ENCODE peak calls at places on chromosomes 7 and 10, in four cellular contexts. One of them, this sample, is unnamed.

GRCh38 chr10:104260775-104261115 is 6.1 kb downstream of the GSTO1 start:
- DNase-seq in GM23338: no peak
- DNase-seq in cardiac muscle cell: peak
- DNase-seq in lower leg skin: no peak
- DNase-seq in this sample: no peak

GRCh38 chr10:122852261-122852660 is 6.6 kb upstream of the CUZD1 start:
- DNase-seq in cardiac muscle cell: no peak
- DNase-seq in GM23338: no peak
- DNase-seq in lower leg skin: no peak
- DNase-seq in this sample: no peak

GRCh38 chr10:119495545-119495944 is 47.0 kb downstream of the RGS10 start:
- DNase-seq in cardiac muscle cell: no peak
- DNase-seq in lower leg skin: no peak
- DNase-seq in GM23338: no peak
- DNase-seq in this sample: no peak

GRCh38 chr10:113089581-113089980 is 139.5 kb downstream of the TCF7L2 start:
- DNase-seq in cardiac muscle cell: no peak
- DNase-seq in GM23338: no peak
- DNase-seq in lower leg skin: peak
- DNase-seq in this sample: no peak

GRCh38 chr7:73770860-73771665 is 993 bp upstream of the CLDN3 start:
- DNase-seq in cardiac muscle cell: no peak
- DNase-seq in GM23338: no peak
- DNase-seq in lower leg skin: no peak
- DNase-seq in this sample: no peak

GRCh38 chr7:29306276-29307036 is 111.9 kb downstream of the CHN2 start:
- DNase-seq in GM23338: peak
- DNase-seq in cardiac muscle cell: no peak
- DNase-seq in lower leg skin: no peak
- DNase-seq in this sample: no peak

GRCh38 chr7:22361795-22362194 is 4.8 kb upstream of the RAPGEF5 start:
- DNase-seq in GM23338: no peak
- DNase-seq in lower leg skin: no peak
- DNase-seq in cardiac muscle cell: no peak
- DNase-seq in this sample: no peak

GRCh38 chr7:131123991-131124629 is 203.6 kb upstream of the MKLN1 start:
- DNase-seq in cardiac muscle cell: no peak
- DNase-seq in lower leg skin: no peak
- DNase-seq in GM23338: no peak
- DNase-seq in this sample: no peak

GRCh38 chr7:116626886-116627285 is 45.1 kb upstream of the MET start:
- DNase-seq in GM23338: no peak
- DNase-seq in lower leg skin: no peak
- DNase-seq in cardiac muscle cell: no peak
- DNase-seq in this sample: no peak

GRCh38 chr10:89391882-89392756 is at the start of gene IFIT1:
- DNase-seq in GM23338: peak
- DNase-seq in lower leg skin: no peak
- DNase-seq in cardiac muscle cell: peak
- DNase-seq in this sample: peak

GRCh38 chr10:46547881-46548780 is 8.3 kb downstream of the GPRIN2 start:
- DNase-seq in cardiac muscle cell: no peak
- DNase-seq in GM23338: no peak
- DNase-seq in lower leg skin: peak
- DNase-seq in this sample: no peak

GRCh38 chr10:120580651-120581259 is 123.7 kb downstream of the PLPP4 start:
- DNase-seq in cardiac muscle cell: no peak
- DNase-seq in lower leg skin: no peak
- DNase-seq in GM23338: no peak
- DNase-seq in this sample: no peak

GRCh38 chr7:137403282-137403681 is 59.7 kb upstream of the PTN start:
- DNase-seq in GM23338: peak
- DNase-seq in cardiac muscle cell: no peak
- DNase-seq in lower leg skin: no peak
- DNase-seq in this sample: no peak

GRCh38 chr10:821322-821721 is 110.2 kb downstream of the LARP4B start:
- DNase-seq in GM23338: no peak
- DNase-seq in cardiac muscle cell: peak
- DNase-seq in lower leg skin: no peak
- DNase-seq in this sample: peak

GRCh38 chr7:28808786-28809533 is 149.2 kb downstream of the TRIL start:
- DNase-seq in GM23338: peak
- DNase-seq in lower leg skin: peak
- DNase-seq in cardiac muscle cell: peak
- DNase-seq in this sample: no peak

GRCh38 chr10:11885437-11886137 is 62.4 kb downstream of the PROSER2 start:
- DNase-seq in cardiac muscle cell: no peak
- DNase-seq in lower leg skin: no peak
- DNase-seq in GM23338: no peak
- DNase-seq in this sample: no peak

GRCh38 chr7:20237464-20238267 is 20.5 kb upstream of the MACC1 start:
- DNase-seq in lower leg skin: no peak
- DNase-seq in GM23338: no peak
- DNase-seq in cardiac muscle cell: no peak
- DNase-seq in this sample: no peak

GRCh38 chr10:10394933-10395658 is 622.6 kb upstream of the CELF2 start:
- DNase-seq in lower leg skin: no peak
- DNase-seq in cardiac muscle cell: peak
- DNase-seq in GM23338: no peak
- DNase-seq in this sample: no peak

GRCh38 chr10:341081-341740 is 206.0 kb downstream of the ZMYND11 start:
- DNase-seq in GM23338: no peak
- DNase-seq in cardiac muscle cell: no peak
- DNase-seq in lower leg skin: peak
- DNase-seq in this sample: no peak

GRCh38 chr7:52463341-52463740 is 572.1 kb upstream of the POM121L12 start:
- DNase-seq in cardiac muscle cell: peak
- DNase-seq in lower leg skin: no peak
- DNase-seq in GM23338: no peak
- DNase-seq in this sample: no peak

GRCh38 chr10:124690971-124691370 is 53.2 kb downstream of the FAM53B start:
- DNase-seq in lower leg skin: no peak
- DNase-seq in GM23338: no peak
- DNase-seq in cardiac muscle cell: no peak
- DNase-seq in this sample: no peak

GRCh38 chr7:26374665-26375373 is 83.2 kb downstream of the SNX10 start:
- DNase-seq in GM23338: no peak
- DNase-seq in cardiac muscle cell: no peak
- DNase-seq in lower leg skin: no peak
- DNase-seq in this sample: no peak
- H3K4me3 ChIP-seq in GM23338: peak
- H3K4me3 ChIP-seq in cardiac muscle cell: no peak
- H3K4me3 ChIP-seq in lower leg skin: no peak
- H3K4me3 ChIP-seq in this sample: no peak

DNA sequence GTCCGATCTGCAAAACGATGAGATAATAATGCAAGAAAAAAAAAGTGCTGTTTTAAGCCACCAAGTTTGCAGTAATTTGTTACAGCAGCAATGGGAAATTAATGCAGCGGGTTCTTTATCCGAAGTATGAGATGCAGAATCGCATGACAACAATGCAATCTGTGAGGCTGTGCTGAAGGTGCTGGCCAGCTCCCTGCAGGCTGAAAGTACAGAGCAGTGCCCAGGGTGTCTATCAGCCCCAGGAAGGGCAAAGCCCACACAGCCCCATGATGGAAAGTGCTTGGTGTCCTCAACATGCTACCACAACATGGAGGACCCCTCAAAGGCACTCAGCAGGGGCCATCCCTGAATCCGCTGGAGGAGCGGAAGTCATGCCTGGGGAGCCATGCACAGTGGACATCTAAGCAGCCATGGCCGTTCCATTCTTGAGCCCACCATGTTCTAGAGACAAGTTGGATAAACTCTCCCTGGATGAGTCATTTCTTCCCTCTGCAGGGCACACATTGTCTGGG is 199.5 kb upstream of the PFKP start:
- DNase-seq in lower leg skin: peak
- DNase-seq in GM23338: no peak
- DNase-seq in cardiac muscle cell: no peak
- DNase-seq in this sample: no peak
- TF ChIP-seq CTCF in lower leg skin: no peak
- TF ChIP-seq CTCF in GM23338: no peak
- TF ChIP-seq CTCF in cardiac muscle cell: no peak
- TF ChIP-seq CTCF in this sample: no peak

GRCh38 chr10:101217450-101218281 is 11.6 kb downstream of the LBX1 start:
- DNase-seq in GM23338: peak
- DNase-seq in lower leg skin: no peak
- DNase-seq in cardiac muscle cell: peak
- DNase-seq in this sample: no peak
- H3K4me3 ChIP-seq in GM23338: peak
- H3K4me3 ChIP-seq in lower leg skin: no peak
- H3K4me3 ChIP-seq in cardiac muscle cell: peak
- H3K4me3 ChIP-seq in this sample: no peak

GRCh38 chr10:22604314-22605091 is 109.9 kb downstream of the PIP4K2A start:
- DNase-seq in GM23338: no peak
- DNase-seq in cardiac muscle cell: no peak
- DNase-seq in lower leg skin: no peak
- DNase-seq in this sample: no peak
- TF ChIP-seq CTCF in GM23338: no peak
- TF ChIP-seq CTCF in cardiac muscle cell: no peak
- TF ChIP-seq CTCF in lower leg skin: no peak
- TF ChIP-seq CTCF in this sample: no peak

This sample was measured in BJ.